ENCODE peak calls at places on chromosomes 6 and 20, in four cellular contexts. A, C, I and G are unnamed samples.
A peak's percentile ranks its signal among the peaks of the same experiment; 100 is the strongest.

GRCh38 chr20:62025832-62026563 is 39.7 kb downstream of the TAF4 start:
- DNase-seq in A (peak; percentile 82), C (peak; percentile 90), I (peak; percentile 72), G (no peak)

GRCh38 chr20:23641936-23642751 is 4.4 kb upstream of the CST3 start:
- DNase-seq in A (peak; percentile 89), C (peak; percentile 69), I (peak; percentile 62), G (peak; percentile 30)

GRCh38 chr6:156731436-156731835 is 45.7 kb upstream of the ARID1B start:
- DNase-seq in A (peak; percentile 74), C (peak; percentile 83), I (no peak), G (no peak)

GRCh38 chr20:50594231-50594590 is 84.0 kb downstream of the PTPN1 start:
- DNase-seq in A (no peak), C (no peak), I (no peak), G (no peak)

GRCh38 chr6:101633081-101633480 is 239.6 kb downstream of the GRIK2 start:
- DNase-seq in A (no peak), C (no peak), I (no peak), G (no peak)

GRCh38 chr6:1771324-1771723 is 161.6 kb downstream of the FOXC1 start:
- DNase-seq in A (no peak), C (peak; percentile 68), I (no peak), G (no peak)

GRCh38 chr6:44237021-44237812 is 9.7 kb upstream of the HSP90AB1 start:
- DNase-seq in A (peak; percentile 95), C (peak; percentile 100), I (peak; percentile 95), G (peak; percentile 70)

GRCh38 chr6:138593100-138593877 is 94.0 kb upstream of the NHSL1 start:
- DNase-seq in A (peak; percentile 98), C (peak; percentile 98), I (peak; percentile 72), G (no peak)

GRCh38 chr20:57425150-57426013 is 34.2 kb downstream of the RBM38 start:
- DNase-seq in A (no peak), C (no peak), I (no peak), G (peak; percentile 13)

GRCh38 chr6:128036808-128037570 is 136.1 kb upstream of the THEMIS start:
- DNase-seq in A (peak; percentile 22), C (peak; percentile 3), I (no peak), G (no peak)

GRCh38 chr20:5885866-5886265 is 64.5 kb downstream of the TRMT6 start:
- DNase-seq in A (no peak), C (no peak), I (no peak), G (no peak)

GRCh38 chr20:34337544-34337943 is 25.5 kb upstream of the ITCH start:
- DNase-seq in A (no peak), C (no peak), I (no peak), G (no peak)

GRCh38 chr20:13858496-13859270 is 73.9 kb downstream of the NDUFAF5 start:
- DNase-seq in A (no peak), C (peak; percentile 67), I (no peak), G (no peak)

GRCh38 chr6:151671195-151671594 is 136.3 kb upstream of the ESR1 start:
- DNase-seq in A (no peak), C (no peak), I (no peak), G (no peak)

GRCh38 chr6:24960991-24961475 is 25.3 kb upstream of the RIPOR2 start:
- DNase-seq in A (no peak), C (no peak), I (peak; percentile 7), G (no peak)

GRCh38 chr6:20302702-20303251 is 90.5 kb upstream of the MBOAT1 start:
- DNase-seq in A (peak; percentile 20), C (peak; percentile 22), I (no peak), G (no peak)

GRCh38 chr6:83978997-83979396 is 54.6 kb upstream of the MRAP2 start:
- DNase-seq in A (no peak), C (no peak), I (no peak), G (no peak)

GRCh38 chr20:19992996-19993908 is 23.9 kb upstream of the NAA20 start:
- DNase-seq in A (peak; percentile 78), C (peak; percentile 90), I (peak; percentile 84), G (no peak)

GRCh38 chr20:8131598-8132014 is 460 bp upstream of the PLCB1 start:
- DNase-seq in A (peak; percentile 45), C (peak; percentile 70), I (no peak), G (no peak)

GRCh38 chr20:61817575-61817974 is 248.1 kb downstream of the TAF4 start:
- DNase-seq in A (no peak), C (no peak), I (no peak), G (no peak)

GRCh38 chr6:112086744-112087135 is 542 bp downstream of the TUBE1 start:
- DNase-seq in A (peak; percentile 68), C (peak; percentile 72), I (peak; percentile 46), G (no peak)

GRCh38 chr6:150354754-150355571 is 13.8 kb upstream of the IYD start:
- DNase-seq in A (no peak), C (peak; percentile 41), I (no peak), G (no peak)

GRCh38 chr6:92756912-92757311 is 662.4 kb downstream of the EPHA7 start:
- DNase-seq in A (peak; percentile 78), C (peak; percentile 4), I (no peak), G (no peak)

GRCh38 chr6:81450180-81450579 is 302.3 kb downstream of the TENT5A start:
- DNase-seq in A (peak; percentile 16), C (peak; percentile 90), I (peak; percentile 37), G (no peak)

GRCh38 chr6:144749263-144749662 is 464.1 kb downstream of the UTRN start:
- DNase-seq in A (no peak), C (no peak), I (no peak), G (no peak)

GRCh38 chr6:135322427-135323201 is 141.5 kb downstream of the MYB start:
- DNase-seq in A (no peak), C (no peak), I (no peak), G (peak; percentile 77)

GRCh38 chr20:35021063-35021462 is 65.4 kb downstream of the MYH7B start:
- DNase-seq in A (no peak), C (no peak), I (no peak), G (peak; percentile 1)

GRCh38 chr20:64185276-64185900 is 21.1 kb downstream of the MYT1 start:
- DNase-seq in A (no peak), C (no peak), I (no peak), G (no peak)

DNA sequence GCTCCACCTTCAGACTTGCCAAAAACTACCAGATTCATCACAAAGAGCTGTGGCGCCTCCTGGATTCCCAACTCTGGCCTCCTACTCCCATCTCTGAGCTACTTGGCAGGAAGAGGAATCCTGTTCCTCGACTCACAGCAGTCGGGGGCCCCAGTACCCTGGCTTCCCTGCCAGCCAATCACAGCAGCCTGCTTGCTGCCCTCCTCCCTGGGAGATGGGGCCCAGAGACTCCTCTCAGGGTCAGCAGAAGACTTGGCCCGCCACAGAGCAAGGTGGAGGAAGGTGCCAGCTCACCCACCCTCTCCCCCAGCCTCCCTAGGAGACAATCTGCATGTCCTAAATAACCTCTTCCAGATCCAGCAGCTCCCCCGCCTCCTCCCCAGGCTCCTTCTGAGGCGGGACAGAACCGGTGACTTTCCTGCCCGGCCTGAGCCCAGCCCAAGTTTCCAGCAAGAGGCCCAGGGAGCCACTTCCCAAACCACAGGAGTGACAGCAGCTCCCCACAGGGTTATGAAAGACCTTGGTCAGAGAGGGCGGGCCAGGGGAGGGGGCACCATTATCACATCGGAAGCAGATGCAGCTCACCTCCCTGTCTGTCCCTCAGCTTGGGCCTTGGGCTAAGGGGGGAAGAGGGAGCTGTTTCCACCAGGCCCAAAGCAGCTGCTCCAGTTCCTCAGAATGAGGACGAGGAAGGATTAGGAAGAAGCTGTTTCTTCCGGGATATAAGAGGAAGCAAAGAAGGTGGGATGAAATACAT is 2.3 kb downstream of the CCND3 start:
- DNase-seq in A (peak; percentile 68), C (peak; percentile 70), I (peak; percentile 63), G (peak; percentile 85)
- H2AFZ ChIP-seq in A (no peak overlapping the region), C (peak overlapping the region; percentile 27), I (no peak overlapping the region), G (no peak overlapping the region)

GRCh38 chr6:52518279-52518944 is 58.4 kb downstream of the TRAM2 start:
- DNase-seq in A (no peak), C (peak; percentile 54), I (no peak), G (no peak)
- H2AFZ ChIP-seq in A (no peak overlapping the region), C (no peak overlapping the region), I (no peak overlapping the region), G (no peak overlapping the region)

DNA sequence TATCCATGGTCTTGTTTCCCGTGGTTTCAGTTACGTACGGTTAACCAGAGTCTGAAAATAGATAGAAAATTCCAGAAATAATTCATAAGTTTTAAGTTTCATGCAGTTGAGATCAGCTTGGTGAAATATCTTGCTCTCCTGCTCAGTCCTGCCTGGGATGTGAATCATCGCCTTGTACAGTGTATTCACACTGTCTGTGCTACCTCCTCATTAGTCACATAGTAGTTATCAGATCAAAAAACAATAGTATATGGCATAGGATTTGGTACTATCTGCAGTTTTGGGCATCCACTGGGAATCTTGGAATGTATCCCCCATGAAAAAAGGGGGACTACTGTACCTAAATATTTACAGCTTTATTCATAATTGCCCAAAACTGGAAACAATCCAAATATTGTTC is 22.7 kb upstream of the MOCS1 start:
- DNase-seq in A (no peak), C (peak; percentile 56), I (no peak), G (no peak)
- H2AFZ ChIP-seq in A (no peak overlapping the region), C (no peak overlapping the region), I (no peak overlapping the region), G (no peak overlapping the region)

GRCh38 chr6:63964347-63964746 is 328.7 kb downstream of the PHF3 start:
- DNase-seq in A (no peak), C (no peak), I (no peak), G (no peak)

GRCh38 chr6:63968650-63969049 is 333.0 kb downstream of the PHF3 start:
- DNase-seq in A (no peak), C (no peak), I (no peak), G (no peak)

DNA sequence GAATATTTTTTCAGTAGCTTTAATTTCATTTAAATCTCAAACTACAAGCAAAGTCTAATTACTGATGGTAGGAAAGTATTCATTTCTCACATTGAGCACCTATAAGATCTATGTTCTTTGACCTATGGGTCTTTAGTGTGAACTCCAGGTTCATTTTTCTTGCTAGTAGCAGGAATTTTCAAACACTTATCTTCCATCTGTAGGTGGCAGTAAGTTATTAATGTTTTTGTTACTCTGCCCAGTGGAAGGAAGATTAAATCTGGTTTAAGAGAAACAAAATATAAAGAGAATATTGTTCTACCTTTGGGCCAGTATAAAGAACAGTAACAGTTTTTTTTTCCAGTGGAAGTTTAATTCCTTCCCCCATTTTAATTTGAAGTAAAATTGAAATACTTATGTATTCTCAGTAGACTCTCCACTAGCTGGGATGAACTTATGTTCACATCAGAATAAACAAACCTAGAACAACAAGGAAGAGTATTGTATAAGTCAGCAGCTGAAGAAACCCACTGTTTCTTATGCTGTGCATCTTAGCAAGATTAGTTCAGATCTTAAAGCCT is 328.2 kb downstream of the PHF3 start:
- DNase-seq in A (no peak), C (no peak), I (no peak), G (no peak)
- H2AFZ ChIP-seq in A (no peak overlapping the region), C (no peak overlapping the region), I (no peak overlapping the region), G (no peak overlapping the region)